ENCODE peak calls at places on chromosomes 3 and 15, in eight cellular contexts. O is A549, L is activated gamma-delta T cell treated with Interleukin-2 at 50 U/mL for 16 hours, G is immature natural killer cell, P is progenitor cell of endocrine pancreas, J is anterior cingulate cortex, C is NB4, V is fibroblast of the aortic adventitia. K is an unnamed sample.

GRCh38 chr3:195453236-195453635 is 10.4 kb upstream of the ACAP2 start:
- DNase-seq in O (no peak), L (no peak), G (no peak), P (no peak), J (no peak), C (no peak), V (no peak), K (no peak)

GRCh38 chr3:125137432-125138033 is 75.0 kb downstream of the SLC12A8 start:
- DNase-seq in O (peak; percentile 32), L (no peak), G (no peak), P (no peak), J (no peak), C (no peak), V (peak; percentile 95), K (no peak)

GRCh38 chr15:34583399-34584320 is at the start of gene GOLGA8B:
- DNase-seq in O (peak; percentile 87), L (peak; percentile 70), G (peak; percentile 82), P (peak; percentile 68), J (peak; percentile 71), C (peak; percentile 77), V (peak; percentile 33), K (peak; percentile 89)

GRCh38 chr3:196813903-196814302 is 53.8 kb upstream of the SENP5 start:
- DNase-seq in O (no peak), L (no peak), G (no peak), P (no peak), J (no peak), C (no peak), V (peak; percentile 71), K (no peak)

GRCh38 chr3:182948305-182948704 is 32.0 kb downstream of the DCUN1D1 start:
- DNase-seq in O (no peak), L (no peak), G (no peak), P (no peak), J (no peak), C (no peak), V (no peak), K (no peak)

GRCh38 chr3:155065537-155065936 is 14.6 kb upstream of the MME start:
- DNase-seq in O (no peak), L (no peak), G (no peak), P (no peak), J (no peak), C (no peak), V (peak; percentile 63), K (no peak)

GRCh38 chr15:85100186-85100937 is 118.7 kb downstream of the PDE8A start:
- DNase-seq in O (no peak), L (no peak), G (peak; percentile 3), P (no peak), J (no peak), C (peak; percentile 43), V (no peak), K (no peak)

GRCh38 chr3:145801699-145802098 is 359.3 kb downstream of the PLOD2 start:
- DNase-seq in O (no peak), L (no peak), G (no peak), P (no peak), J (no peak), C (no peak), V (no peak), K (no peak)

GRCh38 chr3:24263069-24263668 is 231.5 kb downstream of the THRB start:
- DNase-seq in O (no peak), L (no peak), G (no peak), P (no peak), J (no peak), C (no peak), V (no peak), K (no peak)

GRCh38 chr3:97636465-97636864 is 128.1 kb upstream of the ARL6 start:
- DNase-seq in O (no peak), L (no peak), G (no peak), P (no peak), J (no peak), C (no peak), V (no peak), K (no peak)

GRCh38 chr3:59641169-59641914 is 591.5 kb upstream of the CFAP20DC start:
- DNase-seq in O (no peak), L (no peak), G (no peak), P (no peak), J (peak; percentile 6), C (no peak), V (peak; percentile 94), K (no peak)

GRCh38 chr3:13143381-13144004 is 70.3 kb upstream of the IQSEC1 start:
- DNase-seq in O (no peak), L (no peak), G (no peak), P (no peak), J (no peak), C (no peak), V (no peak), K (no peak)

K was measured in Karpas-422.